ENCODE peak calls at places on chromosomes 1 and 21, in nine cellular contexts. M is mesendoderm, J is fibroblast of lung, H is IMR-90, N is GM23248, B is endothelial cell of umbilical vein, O is A549, P is astrocyte, T is neuronal stem cell. Z is an unnamed sample.

GRCh38 chr1:210587547-210587946 is 258.8 kb downstream of the HHAT start:
- DNase-seq in P (peak; percentile 76), N (no peak), M (peak; percentile 23), B (no peak), H (peak; percentile 25), O (no peak), T (no peak), J (peak; percentile 15), Z (no peak)

GRCh38 chr1:218347713-218348627 is 2.8 kb downstream of the TGFB2 start:
- DNase-seq in H (peak; percentile 70), T (no peak), N (peak; percentile 31), O (peak; percentile 84), P (peak; percentile 81), B (peak; percentile 79), M (peak; percentile 45), J (peak; percentile 38), Z (no peak)

GRCh38 chr1:89615676-89616598 is 17.0 kb upstream of the LRRC8C start:
- DNase-seq in H (no peak), B (peak; percentile 25), T (no peak), J (no peak), O (peak; percentile 34), M (peak; percentile 51), N (peak; percentile 17), P (no peak), Z (peak; percentile 30)

GRCh38 chr1:85133565-85134159 is 67.2 kb downstream of the SYDE2 start:
- DNase-seq in P (no peak), J (no peak), T (peak; percentile 12), N (no peak), H (no peak), O (no peak), M (no peak), B (no peak), Z (no peak)

GRCh38 chr1:182357913-182358312 is 33.7 kb downstream of the GLUL start:
- DNase-seq in N (no peak), B (no peak), H (no peak), M (no peak), O (no peak), T (no peak), P (no peak), J (no peak), Z (no peak)

GRCh38 chr1:31879981-31880608 is 58.1 kb downstream of the PTP4A2 start:
- DNase-seq in N (no peak), M (peak; percentile 28), H (no peak), P (no peak), J (no peak), T (no peak), B (no peak), O (no peak), Z (no peak)

GRCh38 chr1:78157162-78157561 is 111.4 kb downstream of the GIPC2 start:
- DNase-seq in H (peak; percentile 83), T (no peak), M (no peak), J (peak; percentile 98), P (peak; percentile 44), B (no peak), O (no peak), N (peak; percentile 54), Z (no peak)

GRCh38 chr1:66273674-66274073 is 260.3 kb upstream of the SGIP1 start:
- DNase-seq in B (no peak), N (no peak), H (no peak), M (no peak), P (no peak), T (no peak), O (no peak), J (no peak), Z (no peak)

GRCh38 chr1:234875328-234875952 is 253.2 kb downstream of the TOMM20 start:
- DNase-seq in N (no peak), H (no peak), J (no peak), B (no peak), P (no peak), T (no peak), M (no peak), O (no peak), Z (no peak)

GRCh38 chr1:234877761-234878160 is 250.9 kb downstream of the TOMM20 start:
- DNase-seq in M (no peak), N (no peak), H (no peak), B (no peak), T (no peak), J (no peak), P (no peak), O (no peak), Z (no peak)

GRCh38 chr1:234875953-234876814 is 252.5 kb downstream of the TOMM20 start:
- DNase-seq in N (peak; percentile 44), T (no peak), P (peak; percentile 41), B (peak; percentile 90), H (peak; percentile 51), O (peak; percentile 75), J (peak; percentile 68), M (no peak), Z (no peak)

GRCh38 chr1:234871710-234872262 is 256.9 kb downstream of the TOMM20 start:
- DNase-seq in M (peak; percentile 40), O (no peak), P (peak; percentile 80), B (no peak), T (no peak), H (peak; percentile 34), N (peak; percentile 16), J (no peak), Z (no peak)

DNA sequence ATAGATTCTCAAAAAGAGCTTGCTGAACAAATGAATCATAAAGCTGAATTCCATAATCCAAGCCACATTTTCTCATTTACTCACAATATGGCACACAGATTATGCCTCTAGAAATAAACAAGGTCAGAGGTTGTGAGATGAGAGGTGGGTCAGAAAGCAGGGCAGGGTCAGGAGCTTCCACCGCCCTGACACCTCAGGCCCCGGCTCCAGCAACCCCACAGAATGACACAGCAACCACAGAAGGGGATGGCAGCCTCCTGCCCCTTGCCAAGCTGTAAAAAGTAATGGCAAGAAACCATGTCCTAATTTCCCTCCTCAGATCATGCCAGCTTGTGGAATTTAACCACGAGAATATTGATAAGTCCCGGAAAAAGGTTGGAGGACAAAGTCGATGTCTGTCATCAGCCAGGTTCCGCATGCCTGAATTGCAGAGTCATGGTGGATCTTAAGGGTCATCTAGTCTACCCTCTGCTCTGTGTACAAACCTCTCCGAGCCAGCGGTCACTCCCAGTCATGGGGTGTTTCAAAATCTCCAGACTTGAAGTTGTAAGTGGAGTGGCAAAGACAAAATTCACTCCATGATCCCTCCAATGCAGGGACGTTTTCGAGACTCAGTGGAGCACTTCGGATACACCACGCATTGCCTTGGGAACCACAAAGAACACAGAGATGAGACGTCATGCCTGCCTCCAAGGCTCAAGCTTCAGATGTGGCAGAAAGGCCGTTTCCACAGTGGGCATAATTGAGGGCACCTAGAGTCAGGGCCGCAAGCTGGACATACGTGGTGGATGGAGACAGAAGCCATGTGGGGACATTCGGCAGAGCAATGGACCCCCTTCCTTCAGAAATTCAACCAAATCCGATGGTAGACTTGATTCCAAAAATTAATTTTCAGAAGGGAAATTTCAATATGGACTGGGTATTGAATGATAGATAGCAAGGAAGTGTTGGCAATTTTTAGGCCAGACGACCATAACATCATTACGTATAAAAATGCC is 254.0 kb downstream of the TOMM20 start:
- DNase-seq in M (no peak), N (peak; percentile 38), O (peak; percentile 39), H (no peak), T (no peak), P (no peak), B (no peak), J (no peak), Z (no peak)
- H3K27ac ChIP-seq in M (no peak overlapping the region), N (no peak overlapping the region), O (peak overlapping the region; percentile 35), H (no peak overlapping the region), T (no peak overlapping the region), P (no peak overlapping the region), B (no peak overlapping the region), J (no peak overlapping the region), Z (no peak overlapping the region)

GRCh38 chr1:115837386-115837761 is 3.6 kb downstream of the NHLH2 start:
- DNase-seq in J (no peak), T (no peak), N (no peak), P (no peak), M (no peak), B (no peak), H (no peak), O (no peak), Z (no peak)

GRCh38 chr1:115838426-115838804 is 2.5 kb downstream of the NHLH2 start:
- DNase-seq in M (peak; percentile 60), B (no peak), H (no peak), T (no peak), N (no peak), J (no peak), P (no peak), O (no peak), Z (no peak)

GRCh38 chr1:115839706-115840095 is 1.2 kb downstream of the NHLH2 start:
- DNase-seq in N (peak; percentile 32), T (no peak), O (no peak), P (no peak), B (no peak), J (no peak), M (no peak), H (no peak), Z (no peak)

GRCh38 chr1:115837762-115838421 is 3.0 kb downstream of the NHLH2 start:
- DNase-seq in N (peak; percentile 28), M (peak; percentile 65), J (no peak), O (no peak), B (no peak), P (no peak), T (no peak), H (no peak), Z (no peak)

DNA sequence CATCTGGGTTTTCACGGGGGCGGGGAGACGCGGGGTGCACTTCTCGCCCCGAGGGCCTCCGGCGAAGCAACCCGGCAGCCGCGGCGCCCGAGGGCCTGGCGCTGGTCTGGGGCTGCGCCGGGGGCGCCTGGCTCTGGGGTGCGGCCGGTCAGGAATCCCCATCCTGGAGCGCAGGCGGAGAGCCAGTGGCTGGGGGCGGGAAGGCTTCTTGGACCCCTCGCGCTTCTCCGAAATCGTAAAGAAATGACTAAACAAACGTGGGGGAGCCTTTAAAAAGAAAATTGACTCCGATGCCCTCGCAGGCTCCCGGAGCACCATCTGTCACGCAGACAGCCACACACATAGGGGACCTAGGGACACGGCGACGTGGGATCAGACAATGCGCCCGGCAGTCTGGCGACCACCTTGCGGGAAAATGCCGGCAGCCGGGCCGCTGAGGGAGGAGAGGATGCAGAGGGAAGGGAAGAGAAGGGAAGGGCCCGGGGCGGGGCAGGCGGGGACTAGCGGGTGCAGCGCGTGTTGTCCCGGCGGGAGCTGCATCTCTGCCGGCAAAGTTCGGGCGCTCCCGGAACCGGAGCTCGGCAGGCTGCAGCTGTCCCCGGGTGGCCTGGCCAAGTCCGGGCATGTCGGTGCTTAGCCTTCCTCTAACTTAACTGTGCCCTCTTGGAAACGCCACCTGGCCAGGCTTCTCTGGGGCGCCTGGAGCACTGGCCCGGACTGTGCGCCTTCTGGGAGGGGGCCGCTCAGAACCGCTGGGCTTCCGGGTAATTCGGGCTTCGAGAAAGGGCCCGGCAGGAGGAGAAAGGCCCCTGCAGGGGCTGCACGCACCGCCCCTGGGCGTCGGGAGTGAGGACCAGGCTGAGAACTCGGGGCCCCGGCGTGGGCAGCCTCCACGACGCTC is 1.9 kb downstream of the NHLH2 start:
- DNase-seq in T (no peak), O (no peak), P (no peak), M (peak; percentile 78), J (no peak), B (no peak), H (no peak), N (peak; percentile 59), Z (no peak)
- H3K4me2 ChIP-seq in T (peak overlapping the region; percentile 85), O (no peak overlapping the region), P (peak overlapping the region; percentile 74), M (peak overlapping the region; percentile 96), J (peak overlapping the region; percentile 44), B (peak overlapping the region; percentile 42), H (peak overlapping the region; percentile 44), N (peak overlapping the region; percentile 27), Z (no peak overlapping the region)

GRCh38 chr1:186152945-186153309 is 222.1 kb downstream of the TPR start:
- DNase-seq in P (no peak), O (no peak), N (no peak), M (no peak), B (no peak), T (no peak), J (no peak), H (no peak), Z (no peak)
- H3K27ac ChIP-seq in P (peak overlapping the region; percentile 23), O (no peak overlapping the region), N (no peak overlapping the region), M (no peak overlapping the region), B (no peak overlapping the region), T (no peak overlapping the region), J (no peak overlapping the region), H (no peak overlapping the region), Z (no peak overlapping the region)

GRCh38 chr21:45227735-45228134 is 60.0 kb downstream of the POFUT2 start:
- DNase-seq in O (no peak), N (no peak), J (no peak), B (no peak), M (no peak), H (no peak), P (no peak), T (no peak), Z (no peak)
- H3K4me2 ChIP-seq in O (peak overlapping the region; percentile 21), N (peak overlapping the region; percentile 70), J (peak overlapping the region; percentile 41), B (no peak overlapping the region), M (no peak overlapping the region), H (peak overlapping the region; percentile 4), P (peak overlapping the region; percentile 80), T (no peak overlapping the region), Z (no peak overlapping the region)